ENCODE peak calls at places on chromosomes 4 and X, in four cellular contexts. E is left ventricle myocardium superior, W is KBM-7, U is NCI-H1417. V is an unnamed sample.

GRCh38 chr4:147735413-147736301 is 3.8 kb downstream of the ARHGAP10 start:
- DNase-seq in E (no peak), U (no peak), W (no peak), V (no peak)

GRCh38 chrX:109624022-109624421 is 950 bp downstream of the KCNE5 start:
- DNase-seq in E (peak; percentile 44), U (no peak), W (no peak), V (peak; percentile 38)

GRCh38 chr4:38381788-38382187 is 282.2 kb upstream of the KLF3 start:
- DNase-seq in W (no peak), U (no peak), E (peak; percentile 64), V (no peak)

GRCh38 chr4:72896515-72896914 is 173.0 kb downstream of the COX18 start:
- DNase-seq in U (no peak), W (no peak), E (no peak), V (no peak)

GRCh38 chrX:153649178-153649914 is 2.3 kb downstream of the DUSP9 start:
- DNase-seq in E (peak; percentile 40), U (peak; percentile 51), W (peak; percentile 63), V (no peak)

GRCh38 chrX:84876876-84877275 is 126.8 kb upstream of the APOOL start:
- DNase-seq in W (no peak), U (no peak), E (no peak), V (no peak)

GRCh38 chr4:82677327-82677726 is 115.5 kb upstream of the TMEM150C start:
- DNase-seq in E (no peak), W (no peak), U (no peak), V (no peak)

GRCh38 chrX:150899191-150899757 is 806 bp upstream of the CD99L2 start:
- DNase-seq in U (peak; percentile 65), E (peak; percentile 31), W (peak; percentile 76), V (peak; percentile 21)

GRCh38 chr4:53992785-53993184 is 71.6 kb downstream of the CHIC2 start:
- DNase-seq in U (no peak), E (no peak), W (no peak), V (no peak)

GRCh38 chr4:128571747-128572146 is 237.8 kb upstream of the JADE1 start:
- DNase-seq in U (no peak), W (no peak), E (no peak), V (peak; percentile 43)

GRCh38 chr4:73679836-73680235 is 59.6 kb upstream of the RASSF6 start:
- DNase-seq in U (no peak), E (no peak), W (no peak), V (no peak)

GRCh38 chr4:3810111-3810680 is 44.0 kb downstream of the ADRA2C start:
- DNase-seq in U (no peak), E (peak; percentile 19), W (no peak), V (no peak)

GRCh38 chr4:29081230-29081955 is 1638.8 kb upstream of the PCDH7 start:
- DNase-seq in U (no peak), E (no peak), W (no peak), V (no peak)

GRCh38 chr4:158758142-158758541 is 10.7 kb upstream of the FNIP2 start:
- DNase-seq in E (no peak), U (no peak), W (no peak), V (no peak)

GRCh38 chr4:85644061-85644460 is 169.1 kb downstream of the ARHGAP24 start:
- DNase-seq in W (no peak), U (no peak), E (no peak), V (no peak)